ENCODE peak calls at places on chromosomes 2 and 18, in five cellular contexts. L is esophagus squamous epithelium, P is left ventricle myocardium inferior, G is PC-9, V is tibial artery. N is an unnamed sample. For H3K27me3, the result is how much of the 10 kb centered on the place peaks cover.

GRCh38 chr2:200492656-200493055 is 17.2 kb downstream of the KCTD18 start:
- DNase-seq in L (no peak), P (no peak), G (no peak), V (no peak), N (no peak)

GRCh38 chr2:239399404-239399999 is 1.3 kb downstream of the HDAC4 start:
- DNase-seq in L (no peak), P (no peak), G (no peak), V (no peak), N (peak)

GRCh38 chr2:96239745-96240264 is 26.0 kb downstream of the TMEM127 start:
- DNase-seq in L (no peak), P (no peak), G (no peak), V (no peak), N (peak)

GRCh38 chr2:7053650-7054262 is 136.5 kb downstream of the RNF144A start:
- DNase-seq in L (no peak), P (no peak), G (no peak), V (no peak), N (peak)

GRCh38 chr2:237033536-237034060 is 52.1 kb upstream of the COPS8 start:
- DNase-seq in L (no peak), P (no peak), G (no peak), V (no peak), N (no peak)

GRCh38 chr18:60739212-60739611 is 366.6 kb upstream of the MC4R start:
- DNase-seq in L (no peak), P (no peak), G (no peak), V (no peak), N (no peak)

GRCh38 chr2:72204156-72204781 is 56.6 kb upstream of the CYP26B1 start:
- DNase-seq in L (no peak), P (no peak), G (no peak), V (no peak), N (no peak)

GRCh38 chr2:72082021-72082739 is 65.5 kb downstream of the CYP26B1 start:
- DNase-seq in L (no peak), P (no peak), G (no peak), V (no peak), N (no peak)

GRCh38 chr18:5430131-5430530 is 113.7 kb downstream of the EPB41L3 start:
- DNase-seq in L (no peak), P (no peak), G (no peak), V (no peak), N (no peak)

GRCh38 chr18:44536041-44536440 is 144.6 kb upstream of the SETBP1 start:
- DNase-seq in L (no peak), P (no peak), G (no peak), V (no peak), N (no peak)

GRCh38 chr2:240967681-240968621 is 30.5 kb upstream of the SNED1 start:
- DNase-seq in L (no peak), P (peak), G (no peak), V (no peak), N (no peak)

GRCh38 chr2:236949089-236949935 is 136.4 kb upstream of the COPS8 start:
- DNase-seq in L (no peak), P (no peak), G (no peak), V (no peak), N (peak)

GRCh38 chr18:64747803-64748202 is 598.9 kb upstream of the LINC00305 start:
- DNase-seq in L (no peak), P (no peak), G (no peak), V (no peak), N (no peak)

GRCh38 chr18:30361864-30362540 is 680.5 kb downstream of the DSC3 start:
- DNase-seq in L (no peak), P (no peak), G (no peak), V (no peak), N (no peak)

GRCh38 chr18:21686282-21687105 is 18.1 kb downstream of the ABHD3 start:
- DNase-seq in L (no peak), P (no peak), G (peak), V (no peak), N (no peak)

GRCh38 chr2:74501335-74502071 is 2.1 kb upstream of the LBX2 start:
- DNase-seq in L (no peak), P (no peak), G (no peak), V (no peak), N (no peak)
- H3K27me3 ChIP-seq in L (half or more), P (half or more), G (under half), V (half or more), N (half or more)

DNA sequence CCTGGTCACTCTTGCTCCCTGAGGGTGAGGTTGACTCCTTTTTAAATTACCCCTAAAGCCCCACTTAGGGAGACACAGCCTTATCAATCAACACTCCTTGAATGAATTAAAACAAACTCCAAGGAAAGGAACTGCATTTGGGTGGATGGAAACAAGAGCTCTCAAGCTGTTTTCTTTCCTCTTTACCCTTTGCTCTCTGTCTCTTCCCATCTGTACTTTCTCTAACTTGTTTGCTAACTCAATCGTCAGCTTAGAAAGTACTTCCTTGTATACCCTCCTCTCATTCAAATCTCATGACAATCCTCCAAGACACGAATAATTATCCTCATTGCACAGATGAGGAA is 32.8 kb downstream of the ZFP36L2 start:
- DNase-seq in L (no peak), P (no peak), G (no peak), V (no peak), N (no peak)
- TF ChIP-seq CTCF in L (no peak), P (no peak), G (no peak), V (no peak), N (no peak)

DNA sequence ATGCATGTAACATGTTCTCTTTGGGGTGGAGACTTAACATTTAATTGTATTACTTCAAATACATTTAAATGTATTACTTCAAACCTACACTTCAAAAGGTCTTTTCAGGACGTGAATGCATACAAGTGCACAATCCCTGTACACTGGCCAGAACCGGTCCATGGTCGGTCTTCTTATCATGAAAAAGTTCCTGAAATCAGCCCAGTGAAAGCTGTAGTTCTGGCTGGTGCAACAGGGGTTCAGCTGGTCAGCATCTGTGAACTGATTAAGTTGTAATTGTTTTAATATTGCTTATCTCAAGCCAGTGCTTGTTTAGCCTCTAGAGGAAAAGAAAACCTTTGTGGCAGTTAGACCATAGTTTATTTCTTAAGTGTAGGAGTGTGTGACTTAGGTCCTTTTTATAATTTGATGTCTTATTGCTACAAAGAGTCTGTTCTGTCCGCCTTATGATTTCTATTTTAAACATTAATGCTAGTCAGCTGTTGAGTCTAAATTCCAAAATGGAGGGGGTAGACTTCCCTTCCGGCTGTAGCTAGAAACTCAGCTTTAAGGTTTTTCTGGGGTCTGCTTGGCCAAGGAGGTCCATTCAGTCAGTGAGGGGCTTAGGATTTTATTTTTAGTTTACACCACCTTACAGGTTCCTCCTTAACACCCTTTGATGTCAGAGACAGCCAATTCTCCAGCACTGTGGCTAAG is 765 bp upstream of the CYBRD1 start:
- DNase-seq in L (no peak), P (no peak), G (peak), V (no peak), N (no peak)
- H3K4me3 ChIP-seq in L (peak), P (peak), G (peak), V (peak), N (peak)

GRCh38 chr2:136765736-136766323 is 485 bp downstream of the THSD7B start:
- DNase-seq in L (no peak), P (no peak), G (no peak), V (no peak), N (no peak)
- H3K27me3 ChIP-seq in L (half or more), P (half or more), G (under half), V (under half), N (half or more)

GRCh38 chr2:222916229-222917197 is 55.7 kb downstream of the ACSL3 start:
- DNase-seq in L (no peak), P (no peak), G (no peak), V (no peak), N (no peak)
- TF ChIP-seq CTCF in L (no peak), P (peak), G (no peak), V (no peak), N (no peak)

GRCh38 chr18:65941482-65941881 is 190.7 kb downstream of the CDH7 start:
- DNase-seq in L (no peak), P (no peak), G (no peak), V (no peak), N (no peak)

GRCh38 chr18:65943268-65943667 is 192.5 kb downstream of the CDH7 start:
- DNase-seq in L (no peak), P (no peak), G (no peak), V (no peak), N (no peak)

GRCh38 chr18:65942103-65942502 is 191.3 kb downstream of the CDH7 start:
- DNase-seq in L (no peak), P (no peak), G (no peak), V (no peak), N (no peak)

GRCh38 chr18:65942854-65943253 is 192.0 kb downstream of the CDH7 start:
- DNase-seq in L (no peak), P (no peak), G (no peak), V (no peak), N (no peak)

GRCh38 chr18:65946777-65947176 is 196.0 kb downstream of the CDH7 start:
- DNase-seq in L (no peak), P (no peak), G (no peak), V (no peak), N (no peak)
- H3K4me3 ChIP-seq in L (no peak), P (no peak), G (no peak), V (no peak), N (no peak)

GRCh38 chr18:48615566-48616401 is 77.0 kb downstream of the CTIF start:
- DNase-seq in L (no peak), P (no peak), G (peak), V (no peak), N (no peak)
- H3K27me3 ChIP-seq in L (under half), P (under half), G (under half), V (under half), N (under half)

DNA sequence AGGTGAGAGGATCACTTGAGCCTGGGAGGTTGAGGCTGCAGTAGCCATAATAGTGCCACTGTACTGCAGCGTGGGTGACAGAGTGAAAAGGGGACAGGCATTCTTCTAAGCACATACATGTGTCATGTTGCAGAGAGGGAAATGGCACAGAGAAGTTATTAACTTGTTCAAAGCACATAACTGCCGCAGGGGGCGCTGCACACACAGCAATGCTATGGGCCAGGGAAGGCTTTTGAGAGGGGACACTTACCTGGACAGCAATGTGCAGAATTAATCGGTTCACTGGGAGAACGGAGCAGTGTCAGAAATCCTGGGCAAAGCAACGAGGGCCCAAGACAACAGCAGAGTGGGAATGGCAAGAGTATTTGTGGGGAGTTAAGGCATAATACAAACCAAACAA is 2.4 kb downstream of the SCYGR8 start:
- DNase-seq in L (no peak), P (no peak), G (no peak), V (no peak), N (no peak)
- TF ChIP-seq CTCF in L (peak), P (no peak), G (no peak), V (no peak), N (no peak)

GRCh38 chr2:112648081-112648480 is 2.3 kb downstream of the SLC20A1 start:
- DNase-seq in L (no peak), P (no peak), G (no peak), V (no peak), N (no peak)
- H3K4me3 ChIP-seq in L (no peak), P (peak), G (peak), V (peak), N (no peak)

GRCh38 chr2:119520696-119521436 is 3.4 kb downstream of the SCTR start:
- DNase-seq in L (no peak), P (no peak), G (no peak), V (no peak), N (no peak)

GRCh38 chr2:119523959-119524694 is at the start of gene SCTR:
- DNase-seq in L (no peak), P (no peak), G (no peak), V (no peak), N (no peak)

GRCh38 chr2:119521437-119521825 is 2.9 kb downstream of the SCTR start:
- DNase-seq in L (no peak), P (no peak), G (no peak), V (no peak), N (no peak)

GRCh38 chr2:119523383-119523958 is 812 bp downstream of the SCTR start:
- DNase-seq in L (no peak), P (no peak), G (no peak), V (no peak), N (no peak)

DNA sequence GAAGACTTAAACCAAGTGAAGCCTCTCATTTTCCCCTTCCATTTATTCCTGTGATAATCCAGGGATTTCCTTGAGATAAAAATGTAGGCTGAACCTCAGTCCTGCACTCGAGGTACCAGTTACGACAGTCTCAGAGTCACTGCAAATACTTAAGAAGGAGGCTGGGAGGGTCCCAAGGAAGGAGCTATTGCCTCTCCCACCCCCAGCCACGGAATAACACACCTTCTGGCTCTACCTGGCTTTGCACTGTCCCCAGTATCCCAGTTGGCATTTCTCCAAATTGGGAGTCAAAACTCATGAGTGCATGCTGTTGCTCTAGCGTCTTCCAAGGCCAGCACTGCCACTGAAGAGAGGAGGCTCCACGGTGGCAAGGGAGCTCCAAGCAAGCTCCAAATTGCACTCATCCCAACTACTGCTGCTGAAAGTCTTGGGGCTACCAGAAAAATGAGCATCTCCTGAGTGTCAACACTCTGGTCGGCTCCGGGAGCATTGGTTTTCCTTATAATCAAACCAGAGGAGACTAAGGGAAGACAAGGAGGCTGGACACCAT is 1.6 kb downstream of the SCTR start:
- DNase-seq in L (no peak), P (no peak), G (no peak), V (no peak), N (no peak)
- H3K27me3 ChIP-seq in L (half or more), P (half or more), G (under half), V (under half), N (under half)

N was measured in sigmoid colon.